ENCODE peak calls at places on chromosomes 7 and 10, in five cellular contexts. One of them, this sample, is unnamed.

GRCh38 chr7:151551820-151552219 is 32.1 kb upstream of the RHEB start:
- DNase-seq in upper lobe of left lung: no peak
- DNase-seq in cardiac muscle cell: no peak
- DNase-seq in GM12865: no peak
- DNase-seq in epithelial cell of esophagus: peak; percentile 13
- DNase-seq in this sample: no peak

GRCh38 chr7:25029075-25029474 is 49.1 kb upstream of the OSBPL3 start:
- DNase-seq in upper lobe of left lung: no peak
- DNase-seq in cardiac muscle cell: no peak
- DNase-seq in GM12865: no peak
- DNase-seq in epithelial cell of esophagus: no peak
- DNase-seq in this sample: no peak

GRCh38 chr10:79403441-79404230 is 41.8 kb downstream of the ZCCHC24 start:
- DNase-seq in upper lobe of left lung: peak; percentile 78
- DNase-seq in cardiac muscle cell: peak; percentile 91
- DNase-seq in GM12865: no peak
- DNase-seq in epithelial cell of esophagus: no peak
- DNase-seq in this sample: peak; percentile 59

GRCh38 chr7:78172138-78172887 is 373.7 kb downstream of the PHTF2 start:
- DNase-seq in upper lobe of left lung: no peak
- DNase-seq in cardiac muscle cell: no peak
- DNase-seq in GM12865: no peak
- DNase-seq in epithelial cell of esophagus: no peak
- DNase-seq in this sample: no peak

GRCh38 chr7:154553711-154554265 is 449.1 kb downstream of the PAXIP1 start:
- DNase-seq in upper lobe of left lung: no peak
- DNase-seq in cardiac muscle cell: no peak
- DNase-seq in GM12865: no peak
- DNase-seq in epithelial cell of esophagus: no peak
- DNase-seq in this sample: no peak

GRCh38 chr10:101843032-101843991 is at the start of gene KCNIP2:
- DNase-seq in upper lobe of left lung: peak; percentile 87
- DNase-seq in cardiac muscle cell: no peak
- DNase-seq in GM12865: peak; percentile 70
- DNase-seq in epithelial cell of esophagus: no peak
- DNase-seq in this sample: no peak

GRCh38 chr10:112981553-112981952 is 31.5 kb downstream of the TCF7L2 start:
- DNase-seq in upper lobe of left lung: no peak
- DNase-seq in cardiac muscle cell: no peak
- DNase-seq in GM12865: peak; percentile 82
- DNase-seq in epithelial cell of esophagus: no peak
- DNase-seq in this sample: no peak

GRCh38 chr7:99027841-99028240 is 116.1 kb downstream of the SMURF1 start:
- DNase-seq in upper lobe of left lung: no peak
- DNase-seq in cardiac muscle cell: no peak
- DNase-seq in GM12865: no peak
- DNase-seq in epithelial cell of esophagus: no peak
- DNase-seq in this sample: no peak

GRCh38 chr10:21184216-21184615 is 287.1 kb upstream of the NEBL start:
- DNase-seq in upper lobe of left lung: no peak
- DNase-seq in cardiac muscle cell: peak; percentile 59
- DNase-seq in GM12865: no peak
- DNase-seq in epithelial cell of esophagus: peak; percentile 69
- DNase-seq in this sample: no peak

GRCh38 chr10:132033632-132034031 is 32.1 kb upstream of the JAKMIP3 start:
- DNase-seq in upper lobe of left lung: no peak
- DNase-seq in cardiac muscle cell: no peak
- DNase-seq in GM12865: no peak
- DNase-seq in epithelial cell of esophagus: no peak
- DNase-seq in this sample: no peak
- H3K4me3 ChIP-seq in upper lobe of left lung: no peak overlapping the region
- H3K4me3 ChIP-seq in cardiac muscle cell: no peak overlapping the region
- H3K4me3 ChIP-seq in GM12865: no peak overlapping the region
- H3K4me3 ChIP-seq in epithelial cell of esophagus: no peak overlapping the region
- H3K4me3 ChIP-seq in this sample: no peak overlapping the region

DNA sequence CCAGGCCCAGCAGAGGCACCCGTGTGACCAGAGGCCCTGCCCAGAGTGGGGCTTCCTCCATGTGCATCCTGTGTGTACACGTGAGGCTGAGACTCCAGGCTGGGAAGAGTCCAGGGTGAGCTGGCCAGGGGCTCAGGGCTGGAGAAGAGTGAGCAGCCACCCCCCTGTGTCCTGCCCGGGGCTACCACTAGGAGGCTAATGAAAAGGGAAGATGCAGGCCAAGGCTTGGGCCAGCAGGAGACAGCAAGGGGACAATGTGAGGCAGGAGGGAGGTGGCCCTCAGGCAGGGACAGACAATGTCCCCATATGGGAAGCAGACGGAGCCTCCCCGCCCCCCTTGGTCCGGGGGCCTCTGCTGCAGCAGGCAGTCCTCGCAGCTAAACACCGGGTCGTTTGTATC is 102.0 kb downstream of the HIF1AN start:
- DNase-seq in upper lobe of left lung: no peak
- DNase-seq in cardiac muscle cell: peak; percentile 23
- DNase-seq in GM12865: no peak
- DNase-seq in epithelial cell of esophagus: no peak
- DNase-seq in this sample: no peak
- TF ChIP-seq CTCF in upper lobe of left lung: peak; percentile 15
- TF ChIP-seq CTCF in cardiac muscle cell: peak; percentile 48
- TF ChIP-seq CTCF in GM12865: peak; percentile 39
- TF ChIP-seq CTCF in epithelial cell of esophagus: peak; percentile 35
- TF ChIP-seq CTCF in this sample: peak; percentile 36

DNA sequence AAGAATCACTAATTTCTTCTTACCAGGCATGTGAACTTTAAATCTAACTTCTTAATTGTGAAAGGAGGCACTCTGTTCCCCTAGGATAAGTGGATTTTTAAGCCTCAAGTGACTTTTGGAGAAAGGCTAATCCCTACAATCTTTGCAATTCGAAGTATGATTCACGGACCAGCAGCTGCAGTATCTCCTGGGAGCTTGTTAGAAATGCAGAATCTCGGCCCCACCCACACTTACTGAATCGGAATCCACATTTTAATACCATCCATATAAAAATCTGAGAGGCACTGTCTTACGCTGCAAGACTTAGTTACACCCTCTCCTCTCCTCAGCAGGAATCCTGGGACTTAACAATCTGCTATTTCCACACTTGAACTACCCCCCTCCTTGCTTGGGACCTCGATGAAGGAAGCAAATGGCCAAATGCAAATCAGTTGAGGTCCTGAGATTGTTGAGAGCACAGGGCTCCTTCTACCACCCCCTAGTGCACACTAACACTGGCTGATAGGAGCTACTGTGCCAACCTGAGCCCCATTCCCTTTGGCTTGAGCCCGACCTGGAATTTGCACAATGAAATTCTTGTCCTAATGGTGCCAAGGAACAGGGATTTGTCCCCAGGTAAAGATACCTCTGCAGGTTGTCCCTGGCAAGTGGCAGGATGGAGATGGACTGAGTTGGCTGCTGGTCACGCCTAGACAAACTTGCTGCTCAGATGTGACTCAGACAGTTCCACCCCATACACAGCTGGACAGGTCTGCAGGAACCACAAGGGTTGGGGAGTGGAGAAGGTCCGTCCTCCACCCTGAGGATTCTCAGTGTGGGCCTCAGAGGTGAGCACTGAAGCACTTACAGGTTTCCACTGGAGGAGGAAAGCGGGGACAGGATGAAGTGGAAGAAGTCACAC is 20.8 kb downstream of the ITPRIP start:
- DNase-seq in upper lobe of left lung: no peak
- DNase-seq in cardiac muscle cell: peak; percentile 73
- DNase-seq in GM12865: no peak
- DNase-seq in epithelial cell of esophagus: peak; percentile 70
- DNase-seq in this sample: peak; percentile 86
- H3K4me3 ChIP-seq in upper lobe of left lung: no peak overlapping the region
- H3K4me3 ChIP-seq in cardiac muscle cell: no peak overlapping the region
- H3K4me3 ChIP-seq in GM12865: no peak overlapping the region
- H3K4me3 ChIP-seq in epithelial cell of esophagus: no peak overlapping the region
- H3K4me3 ChIP-seq in this sample: no peak overlapping the region

GRCh38 chr7:105538349-105538748 is 6.3 kb downstream of the RINT1 start:
- DNase-seq in upper lobe of left lung: no peak
- DNase-seq in cardiac muscle cell: no peak
- DNase-seq in GM12865: no peak
- DNase-seq in epithelial cell of esophagus: no peak
- DNase-seq in this sample: no peak
- TF ChIP-seq CTCF in upper lobe of left lung: no peak
- TF ChIP-seq CTCF in cardiac muscle cell: no peak
- TF ChIP-seq CTCF in GM12865: no peak
- TF ChIP-seq CTCF in epithelial cell of esophagus: no peak
- TF ChIP-seq CTCF in this sample: no peak

DNA sequence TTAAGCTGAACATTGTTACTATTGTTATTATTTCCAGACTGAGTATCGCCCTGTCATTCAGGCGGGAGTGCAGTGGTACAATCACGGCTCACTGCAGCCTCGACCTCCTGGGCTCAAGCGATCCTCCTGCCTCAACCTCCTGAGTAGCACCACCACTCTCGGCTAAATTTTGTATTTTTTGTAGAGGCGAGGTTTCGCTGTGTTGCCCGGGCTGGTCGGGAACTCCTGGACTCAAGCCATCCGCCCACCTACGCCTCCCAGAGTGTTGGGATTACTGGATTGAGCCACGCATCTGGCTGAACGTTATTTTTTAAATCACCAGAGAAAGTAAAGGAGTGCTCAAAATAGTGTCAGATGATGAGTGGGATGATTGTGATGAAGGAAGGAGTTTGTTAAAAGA is 1.4 kb upstream of the HNRNPF start:
- DNase-seq in upper lobe of left lung: no peak
- DNase-seq in cardiac muscle cell: no peak
- DNase-seq in GM12865: no peak
- DNase-seq in epithelial cell of esophagus: no peak
- DNase-seq in this sample: no peak
- H3K4me3 ChIP-seq in upper lobe of left lung: peak overlapping the region; percentile 71
- H3K4me3 ChIP-seq in cardiac muscle cell: no peak overlapping the region
- H3K4me3 ChIP-seq in GM12865: peak overlapping the region; percentile 14
- H3K4me3 ChIP-seq in epithelial cell of esophagus: no peak overlapping the region
- H3K4me3 ChIP-seq in this sample: no peak overlapping the region

GRCh38 chr7:28364082-28364481 is 48.2 kb upstream of the CREB5 start:
- DNase-seq in upper lobe of left lung: no peak
- DNase-seq in cardiac muscle cell: no peak
- DNase-seq in GM12865: peak; percentile 5
- DNase-seq in epithelial cell of esophagus: peak; percentile 5
- DNase-seq in this sample: no peak
- TF ChIP-seq CTCF in upper lobe of left lung: no peak
- TF ChIP-seq CTCF in cardiac muscle cell: peak; percentile 17
- TF ChIP-seq CTCF in GM12865: peak; percentile 10
- TF ChIP-seq CTCF in epithelial cell of esophagus: peak; percentile 25
- TF ChIP-seq CTCF in this sample: peak; percentile 46

GRCh38 chr10:119135517-119135890 is 30.0 kb downstream of the SFXN4 start:
- DNase-seq in upper lobe of left lung: no peak
- DNase-seq in cardiac muscle cell: peak; percentile 95
- DNase-seq in GM12865: no peak
- DNase-seq in epithelial cell of esophagus: no peak
- DNase-seq in this sample: peak; percentile 88

GRCh38 chr10:119132521-119133345 is 28.8 kb downstream of the DENND10 start:
- DNase-seq in upper lobe of left lung: no peak
- DNase-seq in cardiac muscle cell: no peak
- DNase-seq in GM12865: no peak
- DNase-seq in epithelial cell of esophagus: no peak
- DNase-seq in this sample: no peak

GRCh38 chr10:119136084-119136483 is 29.4 kb downstream of the SFXN4 start:
- DNase-seq in upper lobe of left lung: no peak
- DNase-seq in cardiac muscle cell: peak; percentile 72
- DNase-seq in GM12865: no peak
- DNase-seq in epithelial cell of esophagus: no peak
- DNase-seq in this sample: peak; percentile 67

GRCh38 chr10:119129721-119130120 is 25.8 kb downstream of the DENND10 start:
- DNase-seq in upper lobe of left lung: no peak
- DNase-seq in cardiac muscle cell: no peak
- DNase-seq in GM12865: no peak
- DNase-seq in epithelial cell of esophagus: no peak
- DNase-seq in this sample: no peak

GRCh38 chr10:119131512-119132240 is 27.8 kb downstream of the DENND10 start:
- DNase-seq in upper lobe of left lung: no peak
- DNase-seq in cardiac muscle cell: peak; percentile 76
- DNase-seq in GM12865: peak; percentile 70
- DNase-seq in epithelial cell of esophagus: no peak
- DNase-seq in this sample: peak; percentile 18
- H3K4me3 ChIP-seq in upper lobe of left lung: peak overlapping the region; percentile 41
- H3K4me3 ChIP-seq in cardiac muscle cell: no peak overlapping the region
- H3K4me3 ChIP-seq in GM12865: peak overlapping the region; percentile 37
- H3K4me3 ChIP-seq in epithelial cell of esophagus: no peak overlapping the region
- H3K4me3 ChIP-seq in this sample: no peak overlapping the region

GRCh38 chr10:49634053-49634660 is 20.3 kb downstream of the CHAT start:
- DNase-seq in upper lobe of left lung: no peak
- DNase-seq in cardiac muscle cell: no peak
- DNase-seq in GM12865: no peak
- DNase-seq in epithelial cell of esophagus: no peak
- DNase-seq in this sample: no peak

GRCh38 chr10:49631975-49632374 is 18.1 kb downstream of the CHAT start:
- DNase-seq in upper lobe of left lung: no peak
- DNase-seq in cardiac muscle cell: no peak
- DNase-seq in GM12865: no peak
- DNase-seq in epithelial cell of esophagus: no peak
- DNase-seq in this sample: no peak

GRCh38 chr10:49633327-49634045 is 19.6 kb downstream of the CHAT start:
- DNase-seq in upper lobe of left lung: no peak
- DNase-seq in cardiac muscle cell: no peak
- DNase-seq in GM12865: no peak
- DNase-seq in epithelial cell of esophagus: no peak
- DNase-seq in this sample: no peak

GRCh38 chr10:49629286-49629915 is 15.6 kb downstream of the CHAT start:
- DNase-seq in upper lobe of left lung: no peak
- DNase-seq in cardiac muscle cell: no peak
- DNase-seq in GM12865: no peak
- DNase-seq in epithelial cell of esophagus: no peak
- DNase-seq in this sample: no peak

GRCh38 chr10:49632406-49633317 is 18.8 kb downstream of the CHAT start:
- DNase-seq in upper lobe of left lung: no peak
- DNase-seq in cardiac muscle cell: no peak
- DNase-seq in GM12865: no peak
- DNase-seq in epithelial cell of esophagus: peak; percentile 66
- DNase-seq in this sample: peak; percentile 5
- TF ChIP-seq CTCF in upper lobe of left lung: no peak
- TF ChIP-seq CTCF in cardiac muscle cell: no peak
- TF ChIP-seq CTCF in GM12865: no peak
- TF ChIP-seq CTCF in epithelial cell of esophagus: no peak
- TF ChIP-seq CTCF in this sample: no peak